ENCODE peak calls at places on chromosomes 12 and 14, in nine cellular contexts. One of them, this sample, is unnamed.

GRCh38 chr14:50407089-50407813 is 10.6 kb upstream of the CDKL1 start:
- DNase-seq in HuH-7.5: no peak
- DNase-seq in neural progenitor cell: no peak
- DNase-seq in stimulated activated CD4-positive, alpha-beta T cell treated with anti-CD3 and anti-CD28 coated beads, Interleukin-15, amount 100 ng/mL, for 48 hours: no peak
- DNase-seq in T47D: no peak
- DNase-seq in NCI-H1092: no peak
- DNase-seq in NCI-H524: no peak
- DNase-seq in H7: no peak
- DNase-seq in effector CD4-positive, alpha-beta T cell: no peak
- DNase-seq in this sample: no peak

GRCh38 chr12:111343181-111343580 is 25.7 kb downstream of the PHETA1 start:
- DNase-seq in neural progenitor cell: no peak
- DNase-seq in NCI-H524: no peak
- DNase-seq in effector CD4-positive, alpha-beta T cell: no peak
- DNase-seq in T47D: no peak
- DNase-seq in NCI-H1092: no peak
- DNase-seq in H7: no peak
- DNase-seq in stimulated activated CD4-positive, alpha-beta T cell treated with anti-CD3 and anti-CD28 coated beads, Interleukin-15, amount 100 ng/mL, for 48 hours: no peak
- DNase-seq in HuH-7.5: no peak
- DNase-seq in this sample: no peak

GRCh38 chr14:72023128-72024042 is 91.2 kb downstream of the RGS6 start:
- DNase-seq in NCI-H1092: no peak
- DNase-seq in neural progenitor cell: no peak
- DNase-seq in effector CD4-positive, alpha-beta T cell: no peak
- DNase-seq in H7: peak
- DNase-seq in NCI-H524: no peak
- DNase-seq in stimulated activated CD4-positive, alpha-beta T cell treated with anti-CD3 and anti-CD28 coated beads, Interleukin-15, amount 100 ng/mL, for 48 hours: no peak
- DNase-seq in T47D: peak
- DNase-seq in HuH-7.5: no peak
- DNase-seq in this sample: no peak

GRCh38 chr12:11836282-11836963 is 186.9 kb downstream of the ETV6 start:
- DNase-seq in stimulated activated CD4-positive, alpha-beta T cell treated with anti-CD3 and anti-CD28 coated beads, Interleukin-15, amount 100 ng/mL, for 48 hours: peak
- DNase-seq in effector CD4-positive, alpha-beta T cell: no peak
- DNase-seq in NCI-H1092: no peak
- DNase-seq in NCI-H524: no peak
- DNase-seq in T47D: no peak
- DNase-seq in neural progenitor cell: no peak
- DNase-seq in H7: peak
- DNase-seq in HuH-7.5: no peak
- DNase-seq in this sample: no peak

GRCh38 chr12:110739894-110740293 is 2.8 kb downstream of the PPP1CC start:
- DNase-seq in T47D: no peak
- DNase-seq in H7: no peak
- DNase-seq in NCI-H1092: no peak
- DNase-seq in neural progenitor cell: no peak
- DNase-seq in HuH-7.5: no peak
- DNase-seq in stimulated activated CD4-positive, alpha-beta T cell treated with anti-CD3 and anti-CD28 coated beads, Interleukin-15, amount 100 ng/mL, for 48 hours: no peak
- DNase-seq in NCI-H524: no peak
- DNase-seq in effector CD4-positive, alpha-beta T cell: no peak
- DNase-seq in this sample: no peak

GRCh38 chr12:101915856-101916255 is 38.5 kb downstream of the DRAM1 start:
- DNase-seq in stimulated activated CD4-positive, alpha-beta T cell treated with anti-CD3 and anti-CD28 coated beads, Interleukin-15, amount 100 ng/mL, for 48 hours: no peak
- DNase-seq in neural progenitor cell: no peak
- DNase-seq in H7: no peak
- DNase-seq in NCI-H524: no peak
- DNase-seq in NCI-H1092: no peak
- DNase-seq in HuH-7.5: no peak
- DNase-seq in effector CD4-positive, alpha-beta T cell: no peak
- DNase-seq in T47D: no peak
- DNase-seq in this sample: no peak

GRCh38 chr12:27193854-27194544 is 50.1 kb upstream of the STK38L start:
- DNase-seq in effector CD4-positive, alpha-beta T cell: no peak
- DNase-seq in NCI-H524: no peak
- DNase-seq in NCI-H1092: no peak
- DNase-seq in HuH-7.5: no peak
- DNase-seq in H7: no peak
- DNase-seq in stimulated activated CD4-positive, alpha-beta T cell treated with anti-CD3 and anti-CD28 coated beads, Interleukin-15, amount 100 ng/mL, for 48 hours: no peak
- DNase-seq in T47D: no peak
- DNase-seq in neural progenitor cell: no peak
- DNase-seq in this sample: no peak

GRCh38 chr12:82682851-82683261 is 3.9 kb upstream of the TMTC2 start:
- DNase-seq in effector CD4-positive, alpha-beta T cell: no peak
- DNase-seq in T47D: peak
- DNase-seq in HuH-7.5: no peak
- DNase-seq in NCI-H524: no peak
- DNase-seq in stimulated activated CD4-positive, alpha-beta T cell treated with anti-CD3 and anti-CD28 coated beads, Interleukin-15, amount 100 ng/mL, for 48 hours: no peak
- DNase-seq in H7: no peak
- DNase-seq in neural progenitor cell: no peak
- DNase-seq in NCI-H1092: no peak
- DNase-seq in this sample: no peak

GRCh38 chr12:97024393-97024792 is 117.3 kb downstream of the NEDD1 start:
- DNase-seq in T47D: no peak
- DNase-seq in stimulated activated CD4-positive, alpha-beta T cell treated with anti-CD3 and anti-CD28 coated beads, Interleukin-15, amount 100 ng/mL, for 48 hours: no peak
- DNase-seq in NCI-H524: no peak
- DNase-seq in NCI-H1092: no peak
- DNase-seq in H7: no peak
- DNase-seq in effector CD4-positive, alpha-beta T cell: no peak
- DNase-seq in HuH-7.5: no peak
- DNase-seq in neural progenitor cell: no peak
- DNase-seq in this sample: no peak

GRCh38 chr12:128326419-128326818 is 59.4 kb downstream of the TMEM132C start:
- DNase-seq in stimulated activated CD4-positive, alpha-beta T cell treated with anti-CD3 and anti-CD28 coated beads, Interleukin-15, amount 100 ng/mL, for 48 hours: no peak
- DNase-seq in NCI-H524: no peak
- DNase-seq in neural progenitor cell: peak
- DNase-seq in effector CD4-positive, alpha-beta T cell: no peak
- DNase-seq in HuH-7.5: no peak
- DNase-seq in H7: no peak
- DNase-seq in T47D: no peak
- DNase-seq in NCI-H1092: no peak
- DNase-seq in this sample: no peak

GRCh38 chr14:90388437-90388836 is 8.4 kb upstream of the CALM1 start:
- DNase-seq in NCI-H1092: no peak
- DNase-seq in HuH-7.5: no peak
- DNase-seq in effector CD4-positive, alpha-beta T cell: no peak
- DNase-seq in neural progenitor cell: peak
- DNase-seq in NCI-H524: peak
- DNase-seq in stimulated activated CD4-positive, alpha-beta T cell treated with anti-CD3 and anti-CD28 coated beads, Interleukin-15, amount 100 ng/mL, for 48 hours: no peak
- DNase-seq in H7: peak
- DNase-seq in T47D: peak
- DNase-seq in this sample: no peak

GRCh38 chr14:103699261-103699661 is 16.0 kb downstream of the XRCC3 start:
- DNase-seq in H7: no peak
- DNase-seq in stimulated activated CD4-positive, alpha-beta T cell treated with anti-CD3 and anti-CD28 coated beads, Interleukin-15, amount 100 ng/mL, for 48 hours: no peak
- DNase-seq in HuH-7.5: no peak
- DNase-seq in NCI-H524: no peak
- DNase-seq in NCI-H1092: no peak
- DNase-seq in T47D: no peak
- DNase-seq in neural progenitor cell: no peak
- DNase-seq in effector CD4-positive, alpha-beta T cell: no peak
- DNase-seq in this sample: no peak

GRCh38 chr12:460301-461230 is 827 bp downstream of the B4GALNT3 start:
- DNase-seq in stimulated activated CD4-positive, alpha-beta T cell treated with anti-CD3 and anti-CD28 coated beads, Interleukin-15, amount 100 ng/mL, for 48 hours: peak
- DNase-seq in NCI-H1092: no peak
- DNase-seq in HuH-7.5: peak
- DNase-seq in NCI-H524: peak
- DNase-seq in T47D: no peak
- DNase-seq in neural progenitor cell: peak
- DNase-seq in H7: peak
- DNase-seq in effector CD4-positive, alpha-beta T cell: peak
- DNase-seq in this sample: no peak

GRCh38 chr14:106200539-106201310 is 674.3 kb downstream of the TMEM121 start:
- DNase-seq in stimulated activated CD4-positive, alpha-beta T cell treated with anti-CD3 and anti-CD28 coated beads, Interleukin-15, amount 100 ng/mL, for 48 hours: no peak
- DNase-seq in T47D: peak
- DNase-seq in NCI-H1092: no peak
- DNase-seq in H7: no peak
- DNase-seq in neural progenitor cell: no peak
- DNase-seq in HuH-7.5: no peak
- DNase-seq in NCI-H524: no peak
- DNase-seq in effector CD4-positive, alpha-beta T cell: no peak
- DNase-seq in this sample: no peak

GRCh38 chr12:130875193-130875592 is 3.3 kb downstream of the RAN start:
- DNase-seq in NCI-H524: no peak
- DNase-seq in NCI-H1092: no peak
- DNase-seq in H7: no peak
- DNase-seq in neural progenitor cell: no peak
- DNase-seq in T47D: no peak
- DNase-seq in effector CD4-positive, alpha-beta T cell: no peak
- DNase-seq in HuH-7.5: no peak
- DNase-seq in stimulated activated CD4-positive, alpha-beta T cell treated with anti-CD3 and anti-CD28 coated beads, Interleukin-15, amount 100 ng/mL, for 48 hours: no peak
- DNase-seq in this sample: no peak

GRCh38 chr12:5171701-5172100 is 128.0 kb downstream of the KCNA5 start:
- DNase-seq in effector CD4-positive, alpha-beta T cell: no peak
- DNase-seq in neural progenitor cell: peak
- DNase-seq in T47D: peak
- DNase-seq in NCI-H1092: peak
- DNase-seq in HuH-7.5: peak
- DNase-seq in H7: peak
- DNase-seq in stimulated activated CD4-positive, alpha-beta T cell treated with anti-CD3 and anti-CD28 coated beads, Interleukin-15, amount 100 ng/mL, for 48 hours: no peak
- DNase-seq in NCI-H524: peak
- DNase-seq in this sample: peak

GRCh38 chr14:60859525-60859924 is 121.4 kb downstream of the TRMT5 start:
- DNase-seq in HuH-7.5: no peak
- DNase-seq in effector CD4-positive, alpha-beta T cell: no peak
- DNase-seq in neural progenitor cell: no peak
- DNase-seq in stimulated activated CD4-positive, alpha-beta T cell treated with anti-CD3 and anti-CD28 coated beads, Interleukin-15, amount 100 ng/mL, for 48 hours: no peak
- DNase-seq in NCI-H1092: no peak
- DNase-seq in T47D: no peak
- DNase-seq in NCI-H524: no peak
- DNase-seq in H7: no peak
- DNase-seq in this sample: no peak

GRCh38 chr12:68100241-68100640 is 59.3 kb downstream of the IFNG start:
- DNase-seq in HuH-7.5: no peak
- DNase-seq in NCI-H1092: no peak
- DNase-seq in H7: no peak
- DNase-seq in NCI-H524: no peak
- DNase-seq in effector CD4-positive, alpha-beta T cell: no peak
- DNase-seq in T47D: peak
- DNase-seq in neural progenitor cell: no peak
- DNase-seq in stimulated activated CD4-positive, alpha-beta T cell treated with anti-CD3 and anti-CD28 coated beads, Interleukin-15, amount 100 ng/mL, for 48 hours: no peak
- DNase-seq in this sample: no peak

GRCh38 chr12:132569856-132570480 is 40.4 kb downstream of the LRCOL1 start:
- DNase-seq in effector CD4-positive, alpha-beta T cell: no peak
- DNase-seq in T47D: no peak
- DNase-seq in H7: no peak
- DNase-seq in stimulated activated CD4-positive, alpha-beta T cell treated with anti-CD3 and anti-CD28 coated beads, Interleukin-15, amount 100 ng/mL, for 48 hours: no peak
- DNase-seq in HuH-7.5: no peak
- DNase-seq in NCI-H524: no peak
- DNase-seq in neural progenitor cell: no peak
- DNase-seq in NCI-H1092: no peak
- DNase-seq in this sample: no peak

GRCh38 chr12:49336645-49337584 is at the start of gene C1QL4:
- DNase-seq in effector CD4-positive, alpha-beta T cell: peak
- DNase-seq in T47D: peak
- DNase-seq in NCI-H1092: peak
- DNase-seq in NCI-H524: peak
- DNase-seq in stimulated activated CD4-positive, alpha-beta T cell treated with anti-CD3 and anti-CD28 coated beads, Interleukin-15, amount 100 ng/mL, for 48 hours: peak
- DNase-seq in H7: peak
- DNase-seq in HuH-7.5: peak
- DNase-seq in neural progenitor cell: peak
- DNase-seq in this sample: peak

GRCh38 chr12:62750941-62751843 is 183.8 kb downstream of the PPM1H start:
- DNase-seq in NCI-H524: no peak
- DNase-seq in stimulated activated CD4-positive, alpha-beta T cell treated with anti-CD3 and anti-CD28 coated beads, Interleukin-15, amount 100 ng/mL, for 48 hours: no peak
- DNase-seq in H7: no peak
- DNase-seq in T47D: no peak
- DNase-seq in neural progenitor cell: no peak
- DNase-seq in HuH-7.5: no peak
- DNase-seq in NCI-H1092: no peak
- DNase-seq in effector CD4-positive, alpha-beta T cell: no peak
- DNase-seq in this sample: no peak

GRCh38 chr14:69395929-69396328 is 2.2 kb downstream of the ERH start:
- DNase-seq in NCI-H524: no peak
- DNase-seq in neural progenitor cell: no peak
- DNase-seq in T47D: no peak
- DNase-seq in effector CD4-positive, alpha-beta T cell: no peak
- DNase-seq in stimulated activated CD4-positive, alpha-beta T cell treated with anti-CD3 and anti-CD28 coated beads, Interleukin-15, amount 100 ng/mL, for 48 hours: no peak
- DNase-seq in HuH-7.5: no peak
- DNase-seq in H7: no peak
- DNase-seq in NCI-H1092: no peak
- DNase-seq in this sample: no peak

GRCh38 chr14:64465856-64466554 is 706 bp downstream of the AKAP5 start:
- DNase-seq in neural progenitor cell: peak
- DNase-seq in HuH-7.5: peak
- DNase-seq in stimulated activated CD4-positive, alpha-beta T cell treated with anti-CD3 and anti-CD28 coated beads, Interleukin-15, amount 100 ng/mL, for 48 hours: no peak
- DNase-seq in NCI-H1092: peak
- DNase-seq in NCI-H524: peak
- DNase-seq in effector CD4-positive, alpha-beta T cell: no peak
- DNase-seq in H7: peak
- DNase-seq in T47D: peak
- DNase-seq in this sample: peak

GRCh38 chr14:63901434-63902085 is 48.8 kb downstream of the SYNE2 start:
- DNase-seq in NCI-H1092: no peak
- DNase-seq in neural progenitor cell: no peak
- DNase-seq in stimulated activated CD4-positive, alpha-beta T cell treated with anti-CD3 and anti-CD28 coated beads, Interleukin-15, amount 100 ng/mL, for 48 hours: no peak
- DNase-seq in effector CD4-positive, alpha-beta T cell: no peak
- DNase-seq in HuH-7.5: no peak
- DNase-seq in NCI-H524: no peak
- DNase-seq in H7: no peak
- DNase-seq in T47D: no peak
- DNase-seq in this sample: no peak

GRCh38 chr14:58296731-58297130 is 1.6 kb upstream of the ARID4A start:
- DNase-seq in stimulated activated CD4-positive, alpha-beta T cell treated with anti-CD3 and anti-CD28 coated beads, Interleukin-15, amount 100 ng/mL, for 48 hours: no peak
- DNase-seq in T47D: no peak
- DNase-seq in NCI-H524: no peak
- DNase-seq in HuH-7.5: no peak
- DNase-seq in effector CD4-positive, alpha-beta T cell: no peak
- DNase-seq in neural progenitor cell: no peak
- DNase-seq in NCI-H1092: no peak
- DNase-seq in H7: no peak
- DNase-seq in this sample: no peak

GRCh38 chr12:1933342-1933992 is 15.0 kb upstream of the CACNA2D4 start:
- DNase-seq in T47D: no peak
- DNase-seq in effector CD4-positive, alpha-beta T cell: no peak
- DNase-seq in H7: peak
- DNase-seq in HuH-7.5: no peak
- DNase-seq in NCI-H1092: no peak
- DNase-seq in neural progenitor cell: peak
- DNase-seq in NCI-H524: peak
- DNase-seq in stimulated activated CD4-positive, alpha-beta T cell treated with anti-CD3 and anti-CD28 coated beads, Interleukin-15, amount 100 ng/mL, for 48 hours: no peak
- DNase-seq in this sample: no peak

GRCh38 chr12:50302686-50303085 is 19.4 kb upstream of the LIMA1 start:
- DNase-seq in T47D: no peak
- DNase-seq in NCI-H1092: no peak
- DNase-seq in stimulated activated CD4-positive, alpha-beta T cell treated with anti-CD3 and anti-CD28 coated beads, Interleukin-15, amount 100 ng/mL, for 48 hours: no peak
- DNase-seq in HuH-7.5: no peak
- DNase-seq in NCI-H524: no peak
- DNase-seq in neural progenitor cell: no peak
- DNase-seq in effector CD4-positive, alpha-beta T cell: no peak
- DNase-seq in H7: no peak
- DNase-seq in this sample: no peak

GRCh38 chr12:71627438-71628002 is 36.1 kb downstream of the ZFC3H1 start:
- DNase-seq in stimulated activated CD4-positive, alpha-beta T cell treated with anti-CD3 and anti-CD28 coated beads, Interleukin-15, amount 100 ng/mL, for 48 hours: no peak
- DNase-seq in HuH-7.5: no peak
- DNase-seq in H7: no peak
- DNase-seq in T47D: no peak
- DNase-seq in neural progenitor cell: no peak
- DNase-seq in NCI-H1092: no peak
- DNase-seq in effector CD4-positive, alpha-beta T cell: no peak
- DNase-seq in NCI-H524: no peak
- DNase-seq in this sample: peak

GRCh38 chr14:79967001-79967400 is 244.3 kb downstream of the DIO2 start:
- DNase-seq in effector CD4-positive, alpha-beta T cell: no peak
- DNase-seq in neural progenitor cell: no peak
- DNase-seq in T47D: no peak
- DNase-seq in HuH-7.5: no peak
- DNase-seq in H7: no peak
- DNase-seq in NCI-H524: no peak
- DNase-seq in NCI-H1092: no peak
- DNase-seq in stimulated activated CD4-positive, alpha-beta T cell treated with anti-CD3 and anti-CD28 coated beads, Interleukin-15, amount 100 ng/mL, for 48 hours: no peak
- DNase-seq in this sample: no peak

GRCh38 chr12:116207274-116207673 is 70.2 kb downstream of the MED13L start:
- DNase-seq in effector CD4-positive, alpha-beta T cell: no peak
- DNase-seq in NCI-H524: no peak
- DNase-seq in stimulated activated CD4-positive, alpha-beta T cell treated with anti-CD3 and anti-CD28 coated beads, Interleukin-15, amount 100 ng/mL, for 48 hours: no peak
- DNase-seq in H7: no peak
- DNase-seq in T47D: peak
- DNase-seq in HuH-7.5: no peak
- DNase-seq in neural progenitor cell: no peak
- DNase-seq in NCI-H1092: no peak
- DNase-seq in this sample: no peak

GRCh38 chr12:16269941-16270340 is 7.5 kb downstream of the SLC15A5 start:
- DNase-seq in stimulated activated CD4-positive, alpha-beta T cell treated with anti-CD3 and anti-CD28 coated beads, Interleukin-15, amount 100 ng/mL, for 48 hours: no peak
- DNase-seq in T47D: no peak
- DNase-seq in NCI-H524: peak
- DNase-seq in H7: no peak
- DNase-seq in HuH-7.5: no peak
- DNase-seq in effector CD4-positive, alpha-beta T cell: no peak
- DNase-seq in neural progenitor cell: no peak
- DNase-seq in NCI-H1092: no peak
- DNase-seq in this sample: no peak